ENCODE peak calls at places on chromosome 4, in seven cellular contexts. I, H, N, C, X, S and U are unnamed samples.

GRCh38 chr4:109967798-109968520 is 55.3 kb downstream of the EGF start:
- DNase-seq in I (no peak), H (peak), N (peak), C (peak), X (no peak), S (no peak), U (peak)

GRCh38 chr4:157045507-157046127 is 30.3 kb upstream of the GLRB start:
- DNase-seq in I (no peak), H (peak), N (peak), C (peak), X (peak), S (no peak), U (peak)

GRCh38 chr4:147447820-147448219 is 33.1 kb upstream of the EDNRA start:
- DNase-seq in I (no peak), H (peak), N (no peak), C (peak), X (no peak), S (no peak), U (peak)

GRCh38 chr4:123599920-123600394 is 203.4 kb downstream of the SPRY1 start:
- DNase-seq in I (peak), H (peak), N (peak), C (no peak), X (peak), S (peak), U (peak)

GRCh38 chr4:99408346-99408745 is 26.8 kb downstream of the ADH7 start:
- DNase-seq in I (no peak), H (no peak), N (no peak), C (no peak), X (no peak), S (no peak), U (no peak)

GRCh38 chr4:476501-476900 is 22.5 kb downstream of the ZNF721 start:
- DNase-seq in I (no peak), H (peak), N (peak), C (peak), X (no peak), S (no peak), U (no peak)

GRCh38 chr4:36508390-36508789 is 227.0 kb downstream of the DTHD1 start:
- DNase-seq in I (no peak), H (no peak), N (no peak), C (no peak), X (no peak), S (no peak), U (no peak)

GRCh38 chr4:2813446-2814405 is 20.8 kb downstream of the SH3BP2 start:
- DNase-seq in I (no peak), H (no peak), N (no peak), C (no peak), X (no peak), S (no peak), U (no peak)